ENCODE peak calls at places on chromosomes 4 and X, in five cellular contexts. A is mucosa of descending colon, X is lung, R is esophagus squamous epithelium, H is psoas muscle. O is an unnamed sample. For H3K4me1 and H3K36me3, the result is how much of the 10 kb centered on the place peaks cover.

GRCh38 chrX:17038681-17039161 is 92.3 kb downstream of the REPS2 start:
- DNase-seq in A (no peak), X (no peak), R (no peak), H (no peak), O (no peak)

GRCh38 chrX:154046262-154046771 is 26.6 kb upstream of the IRAK1 start:
- DNase-seq in A (peak), X (no peak), R (no peak), H (no peak), O (no peak)

GRCh38 chr4:151631349-151631748 is 129.5 kb downstream of the GATB start:
- DNase-seq in A (no peak), X (no peak), R (no peak), H (no peak), O (no peak)

GRCh38 chrX:13827693-13828092 is 10.8 kb upstream of the GPM6B start:
- DNase-seq in A (no peak), X (no peak), R (no peak), H (no peak), O (no peak)

GRCh38 chrX:151396827-151397740 is at the start of gene VMA21:
- DNase-seq in A (peak), X (peak), R (peak), H (peak), O (peak)

GRCh38 chr4:80492761-80493160 is 157.2 kb downstream of the CFAP299 start:
- DNase-seq in A (peak), X (no peak), R (no peak), H (no peak), O (no peak)

GRCh38 chr4:90403781-90404180 is 276.6 kb downstream of the CCSER1 start:
- DNase-seq in A (no peak), X (no peak), R (no peak), H (no peak), O (no peak)

GRCh38 chr4:71540749-71541269 is 202.0 kb downstream of the SLC4A4 start:
- DNase-seq in A (no peak), X (no peak), R (no peak), H (no peak), O (no peak)

GRCh38 chr4:137065306-137065705 is 467.0 kb downstream of the PCDH18 start:
- DNase-seq in A (no peak), X (no peak), R (no peak), H (no peak), O (no peak)

GRCh38 chr4:142043509-142043908 is 407.1 kb downstream of the IL15 start:
- DNase-seq in A (no peak), X (no peak), R (no peak), H (no peak), O (no peak)

GRCh38 chrX:103688949-103689348 is 2.5 kb upstream of the MORF4L2 start:
- DNase-seq in A (no peak), X (no peak), R (no peak), H (no peak), O (no peak)

GRCh38 chr4:58766763-58767162 is 1656.6 kb upstream of the IGFBP7 start:
- DNase-seq in A (no peak), X (no peak), R (no peak), H (no peak), O (no peak)

GRCh38 chr4:112648263-112649054 is 11.5 kb downstream of the LARP7 start:
- DNase-seq in A (no peak), X (no peak), R (no peak), H (no peak), O (no peak)

GRCh38 chr4:16124232-16124631 is 40.4 kb upstream of the PROM1 start:
- DNase-seq in A (no peak), X (no peak), R (no peak), H (no peak), O (no peak)

GRCh38 chr4:107665001-107665400 is 55.0 kb downstream of the PAPSS1 start:
- DNase-seq in A (no peak), X (no peak), R (no peak), H (no peak), O (no peak)

GRCh38 chr4:4870493-4871266 is 11.2 kb downstream of the MSX1 start:
- DNase-seq in A (no peak), X (no peak), R (no peak), H (no peak), O (no peak)
- H3K4me1 ChIP-seq in A (under half), X (under half), R (under half), H (under half), O (under half)

DNA sequence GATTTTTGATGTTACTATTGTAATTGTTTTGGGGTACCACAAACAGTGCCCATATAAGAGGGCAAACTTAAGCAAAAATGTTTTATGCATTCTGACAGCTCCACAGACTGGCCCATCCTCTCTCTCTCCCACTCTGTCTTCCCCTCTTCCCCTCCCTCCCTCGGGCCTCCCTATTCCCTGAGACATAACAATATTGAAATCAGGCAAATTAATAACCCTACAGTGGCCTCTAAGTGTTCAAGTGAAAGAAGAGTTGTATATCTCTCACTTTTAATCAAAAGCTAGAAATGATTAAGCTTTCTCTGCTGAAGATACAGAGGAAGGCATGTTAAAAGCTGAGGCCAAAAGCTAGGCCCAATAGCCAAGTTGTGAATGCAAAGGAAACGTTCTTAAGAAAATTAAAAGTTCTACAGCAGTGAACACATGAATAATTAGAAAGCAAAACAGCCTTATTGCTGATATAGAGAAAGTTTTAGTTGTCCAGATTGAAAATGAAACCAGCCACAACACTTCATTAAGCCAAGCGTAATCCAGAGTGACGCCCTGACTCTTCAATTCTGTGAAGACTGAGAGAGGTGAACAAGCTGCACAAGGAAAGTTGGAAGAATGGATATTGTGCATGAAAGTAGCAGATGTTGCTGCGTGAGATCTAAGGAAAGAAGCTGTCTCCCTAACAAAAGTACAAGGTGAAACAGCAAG is 54.8 kb downstream of the USO1 start:
- DNase-seq in A (no peak), X (no peak), R (no peak), H (no peak), O (no peak)
- H3K36me3 ChIP-seq in A (under half), X (under half), R (half or more), H (under half), O (half or more)

GRCh38 chrX:137742846-137743245 is 176.9 kb downstream of the ZIC3 start:
- DNase-seq in A (no peak), X (no peak), R (no peak), H (no peak), O (no peak)

GRCh38 chrX:137748827-137749226 is 182.9 kb downstream of the ZIC3 start:
- DNase-seq in A (no peak), X (no peak), R (no peak), H (no peak), O (no peak)

GRCh38 chrX:137746289-137746688 is 180.4 kb downstream of the ZIC3 start:
- DNase-seq in A (no peak), X (no peak), R (no peak), H (no peak), O (no peak)

GRCh38 chrX:137747231-137747630 is 181.3 kb downstream of the ZIC3 start:
- DNase-seq in A (no peak), X (no peak), R (no peak), H (no peak), O (no peak)

GRCh38 chrX:137743414-137743813 is 177.5 kb downstream of the ZIC3 start:
- DNase-seq in A (no peak), X (no peak), R (no peak), H (no peak), O (no peak)
- H3K4me1 ChIP-seq in A (under half), X (under half), R (under half), H (under half), O (under half)

DNA sequence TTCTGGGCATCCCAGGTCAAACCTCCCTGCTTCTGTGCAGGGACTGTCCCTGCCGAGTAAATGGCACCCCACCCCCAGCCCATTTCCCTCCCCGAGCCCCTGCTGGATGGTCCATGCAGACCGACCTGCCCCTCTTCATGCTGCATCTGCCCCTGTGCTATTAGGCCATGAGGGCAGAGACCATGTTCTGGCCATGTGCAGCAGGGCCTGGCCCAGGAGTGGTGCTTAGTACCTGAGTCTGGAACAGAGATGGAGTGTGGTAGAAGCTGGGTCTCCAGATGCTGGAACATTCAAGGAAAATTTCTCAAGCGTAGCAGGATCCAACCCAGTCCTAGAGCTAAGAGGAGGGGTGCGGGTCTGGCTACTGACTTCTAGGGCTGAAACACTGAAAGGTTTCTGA is 15.3 kb upstream of the UBA1 start:
- DNase-seq in A (no peak), X (no peak), R (no peak), H (no peak), O (no peak)
- H3K36me3 ChIP-seq in A (under half), X (under half), R (half or more), H (under half), O (under half)

GRCh38 chr4:1784395-1784788 is 8.7 kb upstream of the FGFR3 start:
- DNase-seq in A (no peak), X (no peak), R (no peak), H (no peak), O (no peak)
- H3K4me1 ChIP-seq in A (under half), X (under half), R (half or more), H (under half), O (under half)

DNA sequence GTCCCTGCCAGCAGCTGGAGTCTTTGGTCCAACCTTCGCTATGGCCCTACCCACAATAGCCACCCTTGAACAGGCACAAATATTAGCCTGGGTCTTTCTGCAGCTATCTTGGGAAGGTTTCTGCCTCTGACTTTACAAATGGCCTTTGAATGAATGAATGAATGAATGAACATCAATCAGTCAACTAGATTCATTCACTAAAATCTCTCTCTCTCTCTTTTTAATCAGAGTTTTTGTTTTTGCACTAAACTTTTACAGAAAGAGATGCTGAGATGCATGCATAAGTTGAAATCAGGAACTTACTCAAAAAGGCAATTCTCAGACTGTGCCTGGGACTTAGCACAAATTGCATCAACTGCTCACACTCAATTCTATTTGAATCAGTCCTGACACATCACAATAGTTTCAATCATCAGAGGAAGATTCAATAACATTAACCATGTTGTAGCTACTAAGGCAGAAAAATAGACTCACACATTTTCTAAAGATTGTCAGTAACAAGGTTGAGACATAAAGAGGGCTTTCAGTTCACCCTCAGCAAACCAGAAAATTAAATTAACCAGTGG is 55.0 kb downstream of the ANXA3 start:
- DNase-seq in A (no peak), X (no peak), R (no peak), H (no peak), O (no peak)
- H3K36me3 ChIP-seq in A (under half), X (under half), R (under half), H (under half), O (half or more)

GRCh38 chrX:85501349-85501748 is 121.9 kb upstream of the POF1B start:
- DNase-seq in A (no peak), X (no peak), R (no peak), H (no peak), O (no peak)

GRCh38 chrX:85505801-85506200 is 126.3 kb upstream of the POF1B start:
- DNase-seq in A (no peak), X (no peak), R (no peak), H (no peak), O (no peak)

GRCh38 chrX:85504381-85504780 is 124.9 kb upstream of the POF1B start:
- DNase-seq in A (no peak), X (no peak), R (no peak), H (no peak), O (no peak)

GRCh38 chrX:85506871-85507270 is 127.4 kb upstream of the POF1B start:
- DNase-seq in A (no peak), X (no peak), R (no peak), H (no peak), O (no peak)

DNA sequence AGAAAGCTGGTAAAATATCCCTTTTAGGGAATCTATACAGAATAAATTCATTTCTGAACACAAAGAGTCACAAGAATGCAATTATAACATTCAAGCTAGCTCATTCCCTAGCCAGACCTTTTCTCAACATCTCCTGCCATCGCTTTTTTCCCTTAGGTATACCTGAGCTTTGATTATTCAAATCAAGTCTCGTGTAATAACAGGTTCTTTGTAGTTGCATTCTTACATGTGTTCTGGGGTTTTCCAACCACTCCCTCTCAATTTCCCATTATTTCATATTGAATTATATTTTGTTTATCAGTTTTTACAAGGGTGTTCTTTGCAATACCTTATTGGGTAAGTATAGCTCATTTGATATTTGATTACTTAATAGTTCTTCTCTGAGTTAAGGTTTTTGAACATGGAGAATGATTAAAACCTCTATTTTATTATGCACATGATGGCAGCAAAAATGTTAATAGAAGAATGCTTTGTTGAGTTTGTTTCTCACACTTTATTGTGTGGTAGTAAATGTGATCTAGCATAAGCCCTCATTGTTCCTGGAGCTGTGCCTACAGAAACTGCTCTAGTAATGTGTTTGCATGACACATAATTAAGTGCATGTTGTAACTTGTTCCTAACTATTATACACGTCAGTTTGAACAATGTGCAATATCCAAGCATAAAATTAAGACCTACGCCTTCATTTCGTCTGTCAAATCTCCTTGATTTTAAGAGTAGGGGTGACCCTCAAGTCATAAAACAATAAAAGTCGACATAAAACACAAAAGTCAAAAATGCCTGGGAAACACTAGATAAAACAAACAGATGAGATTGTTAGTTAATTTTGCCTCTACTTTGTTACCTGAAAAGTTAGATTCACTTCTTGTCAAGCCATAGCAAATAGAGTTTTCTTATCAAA is 124.0 kb upstream of the POF1B start:
- DNase-seq in A (peak), X (no peak), R (no peak), H (no peak), O (no peak)
- H3K4me1 ChIP-seq in A (under half), X (under half), R (under half), H (under half), O (under half)

O was measured in RWPE2.